ENCODE peak calls at places on chromosome 12, in five cellular contexts. O is neural crest cell, U is body of pancreas, Z is T-helper 1 cell, L is NCI-H460. Y is an unnamed sample.

GRCh38 chr12:88625316-88625715 is 45.0 kb upstream of the KITLG start:
- DNase-seq in O (no peak), U (no peak), Z (no peak), L (no peak), Y (no peak)

GRCh38 chr12:52178984-52179383 is 12.8 kb downstream of the KRT80 start:
- DNase-seq in O (no peak), U (no peak), Z (no peak), L (no peak), Y (no peak)

GRCh38 chr12:100141998-100142850 is 450 bp downstream of the BLTP3B start:
- DNase-seq in O (peak; percentile 65), U (peak; percentile 52), Z (peak; percentile 28), L (peak; percentile 8), Y (no peak)

GRCh38 chr12:77343291-77343690 is 277.9 kb upstream of the E2F7 start:
- DNase-seq in O (no peak), U (no peak), Z (no peak), L (no peak), Y (no peak)

GRCh38 chr12:113831016-113831415 is 135.1 kb downstream of the RBM19 start:
- DNase-seq in O (no peak), U (no peak), Z (no peak), L (no peak), Y (no peak)

GRCh38 chr12:57479376-57480115 is at the start of gene ARHGAP9:
- DNase-seq in O (no peak), U (no peak), Z (peak; percentile 55), L (no peak), Y (no peak)

GRCh38 chr12:66352197-66352596 is 49.9 kb downstream of the HELB start:
- DNase-seq in O (peak; percentile 16), U (no peak), Z (no peak), L (peak; percentile 12), Y (peak; percentile 35)

GRCh38 chr12:2553388-2554126 is 241.2 kb upstream of the FKBP4 start:
- DNase-seq in O (no peak), U (peak; percentile 28), Z (no peak), L (no peak), Y (no peak)

GRCh38 chr12:31118347-31118830 is 44.7 kb downstream of the DDX11 start:
- DNase-seq in O (no peak), U (no peak), Z (no peak), L (no peak), Y (peak; percentile 79)

GRCh38 chr12:57161491-57161890 is 14.1 kb upstream of the LRP1-AS start:
- DNase-seq in O (no peak), U (no peak), Z (no peak), L (no peak), Y (no peak)

GRCh38 chr12:111451232-111451631 is 45.5 kb downstream of the SH2B3 start:
- DNase-seq in O (no peak), U (no peak), Z (no peak), L (no peak), Y (no peak)